ENCODE peak calls at places on chromosomes 16 and 17, in eight cellular contexts. L is BE2C, D is BJ, E is left lung, A is breast epithelium, W is GM12865, Y is endothelial cell of umbilical vein, T is AG04450. B is an unnamed sample.

GRCh38 chr17:1053661-1054360 is 56.9 kb downstream of the TIMM22 start:
- DNase-seq in W (no peak), Y (no peak), A (no peak), D (no peak), E (peak), T (no peak), L (no peak), B (no peak)

GRCh38 chr17:29592850-29593545 is at the start of gene ANKRD13B:
- DNase-seq in W (peak), D (no peak), L (peak), Y (no peak), A (no peak), T (no peak), E (no peak), B (no peak)

GRCh38 chr17:77491921-77492445 is 351.2 kb downstream of the SEC14L1 start:
- DNase-seq in W (peak), T (no peak), Y (no peak), A (no peak), E (peak), L (no peak), D (no peak), B (no peak)

GRCh38 chr17:58231644-58232043 is 6.7 kb upstream of the LPO start:
- DNase-seq in E (no peak), W (no peak), A (no peak), D (no peak), L (no peak), Y (no peak), T (no peak), B (no peak)

GRCh38 chr16:7103056-7103455 is 229.6 kb upstream of the RBFOX1 start:
- DNase-seq in W (no peak), L (no peak), E (no peak), T (no peak), Y (no peak), D (no peak), A (no peak), B (no peak)

GRCh38 chr16:27305342-27305741 is 8.4 kb upstream of the IL4R start:
- DNase-seq in Y (peak), W (no peak), E (no peak), L (no peak), A (no peak), T (no peak), D (no peak), B (no peak)

GRCh38 chr17:57832711-57833596 is 16.9 kb downstream of the MRPS23 start:
- DNase-seq in D (no peak), E (no peak), T (peak), L (peak), W (peak), Y (peak), A (peak), B (no peak)

GRCh38 chr17:34613064-34614019 is 34.0 kb downstream of the TMEM132E start:
- DNase-seq in E (no peak), W (no peak), T (no peak), L (peak), Y (no peak), D (no peak), A (peak), B (no peak)

GRCh38 chr17:13520899-13521572 is 80.7 kb downstream of the HS3ST3A1 start:
- DNase-seq in E (no peak), T (peak), D (peak), W (peak), A (no peak), Y (no peak), L (no peak), B (peak)

GRCh38 chr17:42679001-42679491 is 2.3 kb upstream of the PLEKHH3 start:
- DNase-seq in L (peak), W (peak), A (peak), E (no peak), D (no peak), Y (peak), T (no peak), B (no peak)

GRCh38 chr17:21168555-21168865 is 41.7 kb downstream of the DHRS7B start:
- DNase-seq in Y (no peak), D (no peak), T (no peak), A (no peak), L (no peak), W (no peak), E (no peak), B (no peak)

GRCh38 chr16:83552193-83552592 is 255.6 kb upstream of the HSBP1 start:
- DNase-seq in D (no peak), Y (no peak), W (no peak), L (no peak), T (no peak), E (no peak), A (no peak), B (peak)

GRCh38 chr16:54806961-54807360 is 123.7 kb upstream of the IRX5 start:
- DNase-seq in W (no peak), E (no peak), D (no peak), Y (no peak), T (no peak), L (no peak), A (no peak), B (no peak)

GRCh38 chr17:76193616-76194015 is 46.7 kb downstream of the RNF157 start:
- DNase-seq in D (no peak), A (no peak), L (peak), Y (no peak), T (no peak), W (no peak), E (no peak), B (no peak)

GRCh38 chr17:76189247-76189646 is 48.2 kb upstream of the FOXJ1 start:
- DNase-seq in L (no peak), D (no peak), T (no peak), W (no peak), Y (no peak), E (no peak), A (no peak), B (no peak)

GRCh38 chr17:76191891-76192290 is 48.4 kb downstream of the RNF157 start:
- DNase-seq in T (no peak), Y (no peak), L (no peak), W (peak), A (no peak), D (no peak), E (no peak), B (no peak)

GRCh38 chr17:76188213-76189060 is 47.4 kb upstream of the FOXJ1 start:
- DNase-seq in W (no peak), D (no peak), L (no peak), E (no peak), A (no peak), T (no peak), Y (no peak), B (no peak)

GRCh38 chr17:76189741-76190140 is 48.7 kb upstream of the FOXJ1 start:
- DNase-seq in Y (no peak), A (no peak), L (no peak), E (no peak), W (no peak), D (no peak), T (no peak), B (no peak)
- TF ChIP-seq CTCF in Y (no peak), A (no peak), L (no peak), E (no peak), W (peak), D (no peak), T (no peak), B (no peak)

DNA sequence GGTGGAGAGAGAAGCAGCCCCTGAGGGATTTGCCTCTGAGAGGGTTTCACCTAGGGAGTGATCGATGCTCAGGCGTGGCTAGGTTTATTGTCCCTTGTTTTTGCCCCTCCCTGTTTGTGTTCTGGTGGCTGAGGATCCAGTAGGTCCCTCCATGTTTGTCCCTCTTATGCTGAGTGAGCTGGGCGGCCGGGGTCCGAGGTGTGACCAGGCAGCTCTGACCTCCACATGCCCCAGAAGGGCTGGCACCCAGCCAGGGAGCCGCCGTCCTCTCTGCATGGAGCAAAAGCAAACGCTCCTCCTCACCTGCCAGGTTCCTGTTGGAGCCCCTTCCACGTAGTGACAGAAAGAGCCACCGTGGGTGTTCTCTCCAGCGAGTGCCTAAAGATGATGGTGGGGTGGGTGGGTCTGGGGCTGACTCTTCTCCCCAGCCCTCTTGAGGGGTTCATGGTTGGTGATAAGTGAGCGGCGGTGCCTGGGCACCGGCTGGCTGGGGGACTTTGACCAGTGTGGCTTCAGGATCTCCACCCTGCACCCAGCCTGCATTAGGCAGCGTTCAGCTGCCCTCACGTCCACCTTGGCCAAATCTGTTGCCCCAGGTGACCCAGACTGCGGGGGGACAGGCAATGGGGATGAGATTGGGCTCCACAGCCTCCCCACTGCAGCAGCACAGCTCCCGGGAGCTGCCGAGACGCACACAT is 14.1 kb upstream of the NUDT16L1 start:
- DNase-seq in Y (no peak), A (peak), E (peak), W (no peak), T (no peak), D (no peak), L (peak), B (no peak)
- H3K4me3 ChIP-seq in Y (no peak), A (peak), E (peak), W (no peak), T (no peak), D (no peak), L (peak), B (no peak)

DNA sequence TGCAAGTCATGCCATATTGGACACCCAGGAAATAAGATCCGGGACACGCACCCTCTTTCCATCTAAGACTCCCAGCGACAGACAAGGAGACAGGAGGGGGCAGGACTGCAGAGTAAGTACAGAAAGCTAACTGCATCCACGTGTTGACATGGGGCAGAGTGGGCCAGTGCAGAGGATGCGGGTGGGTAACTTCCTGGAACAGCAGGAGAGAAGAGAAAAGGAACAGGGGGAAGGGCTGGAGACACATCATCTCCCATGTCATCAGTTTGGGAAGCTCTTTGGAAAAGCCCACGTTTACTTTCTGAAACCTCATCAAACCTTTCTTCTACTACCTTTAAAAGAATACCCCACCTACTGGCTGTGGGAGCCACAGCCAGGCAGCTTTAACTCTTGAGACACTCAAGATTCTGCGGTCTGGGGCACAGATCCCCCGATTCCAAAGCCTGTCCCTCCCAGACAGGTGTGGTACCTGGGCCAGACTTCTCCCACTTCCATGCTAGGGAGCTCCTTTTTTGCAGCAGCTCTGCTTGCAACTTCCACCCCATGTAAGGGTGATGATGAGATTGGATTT is 273.5 kb upstream of the RPL38 start:
- DNase-seq in W (no peak), A (no peak), Y (no peak), L (no peak), D (no peak), T (no peak), E (no peak), B (no peak)
- TF ChIP-seq CTCF in W (no peak), A (no peak), Y (no peak), L (peak), D (no peak), T (no peak), E (no peak), B (no peak)

GRCh38 chr17:4945944-4946280 is 2.4 kb downstream of the PFN1 start:
- DNase-seq in D (no peak), Y (no peak), T (no peak), A (no peak), L (no peak), E (no peak), W (no peak), B (no peak)

GRCh38 chr17:4944554-4945175 is 3.7 kb downstream of the PFN1 start:
- DNase-seq in L (no peak), D (no peak), W (peak), A (no peak), E (peak), T (no peak), Y (no peak), B (no peak)

GRCh38 chr17:4946312-4946976 is 1.9 kb downstream of the PFN1 start:
- DNase-seq in Y (no peak), D (no peak), T (no peak), A (no peak), W (peak), E (peak), L (no peak), B (no peak)

GRCh38 chr17:4944163-4944553 is 4.1 kb downstream of the RNF167 start:
- DNase-seq in D (no peak), L (no peak), A (no peak), W (peak), T (no peak), Y (no peak), E (peak), B (no peak)

DNA sequence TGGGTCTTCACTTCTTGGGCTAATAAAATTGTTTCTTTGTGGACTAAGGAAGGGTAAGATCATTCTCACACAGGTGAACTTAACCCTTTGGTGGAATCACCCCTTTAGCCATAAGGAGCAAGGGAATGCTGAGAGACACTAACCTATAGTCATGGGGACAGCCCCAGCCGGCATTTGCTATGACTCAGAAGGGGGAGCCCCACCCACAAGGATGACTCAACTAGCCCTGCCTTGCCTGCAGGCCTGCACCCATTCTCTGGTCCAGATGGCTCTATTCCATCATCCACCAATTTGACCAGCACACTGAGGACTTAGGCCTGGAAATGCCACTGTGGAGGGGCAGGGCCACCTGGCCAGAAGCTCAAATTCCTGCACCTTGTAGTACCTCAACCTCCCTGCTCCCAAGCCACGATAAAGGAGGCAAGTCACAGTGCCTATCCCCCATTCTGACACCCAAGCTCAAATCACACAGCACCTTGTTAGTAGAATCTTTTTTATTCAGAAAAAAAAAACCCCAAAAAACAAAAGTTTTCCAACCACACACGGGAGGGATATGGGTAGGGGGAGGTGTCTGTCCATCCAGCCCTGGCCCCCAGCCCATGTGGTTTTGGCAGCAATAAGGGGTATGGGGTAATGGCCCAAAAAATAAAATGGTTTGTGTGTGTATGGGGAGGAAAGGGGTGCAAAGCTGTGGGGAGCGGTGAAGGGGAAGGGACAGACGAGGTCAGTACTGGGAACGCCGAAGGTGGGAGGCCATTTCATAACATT is 3.0 kb downstream of the PFN1 start:
- DNase-seq in W (peak), A (peak), E (peak), Y (peak), T (peak), L (peak), D (peak), B (peak)
- H3K4me3 ChIP-seq in W (peak), A (no peak), E (peak), Y (peak), T (peak), L (no peak), D (peak), B (peak)

DNA sequence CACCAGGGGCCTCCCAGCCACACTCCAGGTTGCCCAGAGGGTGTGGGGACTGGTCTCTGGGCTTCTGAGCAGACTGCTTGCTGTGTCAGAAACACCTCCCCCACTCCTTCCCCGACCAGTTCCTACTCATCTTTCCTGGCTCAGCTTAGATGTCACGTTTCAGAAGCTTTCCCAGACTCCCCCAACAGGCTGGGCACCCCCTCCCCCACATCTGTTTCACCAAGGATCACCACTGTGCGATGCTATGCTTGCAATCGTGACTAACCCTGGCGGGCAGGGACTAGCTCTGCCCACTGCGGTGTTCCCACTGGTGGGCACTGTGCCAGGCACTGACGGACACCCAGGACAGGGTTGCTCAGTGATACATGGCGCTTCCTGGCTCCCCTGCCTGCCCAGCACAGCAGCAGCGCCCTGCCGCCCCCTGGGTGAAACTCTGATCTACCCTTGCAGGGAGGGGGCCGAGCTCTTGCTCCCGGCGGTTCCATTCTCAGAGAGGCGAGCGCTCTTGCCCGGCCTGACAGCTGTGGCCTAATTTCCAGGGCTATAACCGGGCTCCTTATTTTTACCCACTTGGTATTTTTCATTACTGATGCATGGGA is 29.4 kb upstream of the MTSS2 start:
- DNase-seq in T (peak), L (peak), E (no peak), A (peak), W (no peak), Y (no peak), D (peak), B (peak)
- TF ChIP-seq CTCF in T (peak), L (no peak), E (no peak), A (peak), W (no peak), Y (no peak), D (peak), B (no peak)

GRCh38 chr16:30356401-30357084 is 1.4 kb upstream of the CD2BP2 start:
- DNase-seq in T (no peak), L (no peak), E (peak), W (no peak), A (no peak), D (no peak), Y (no peak), B (no peak)
- H3K4me3 ChIP-seq in T (no peak), L (no peak), E (peak), W (peak), A (peak), D (no peak), Y (no peak), B (no peak)

GRCh38 chr16:1941162-1941923 is 1.7 kb downstream of the MSRB1 start:
- DNase-seq in D (no peak), E (no peak), T (no peak), Y (no peak), A (no peak), W (no peak), L (no peak), B (no peak)
- TF ChIP-seq CTCF in D (no peak), E (no peak), T (no peak), Y (peak), A (no peak), W (no peak), L (peak), B (no peak)

GRCh38 chr17:2176484-2177175 is 121.7 kb downstream of the HIC1 start:
- DNase-seq in Y (peak), A (no peak), T (no peak), D (no peak), E (no peak), L (no peak), W (no peak), B (no peak)

GRCh38 chr17:2175294-2175628 is 120.4 kb downstream of the HIC1 start:
- DNase-seq in W (no peak), Y (no peak), D (no peak), T (no peak), L (no peak), E (no peak), A (no peak), B (no peak)

GRCh38 chr17:2173005-2173404 is 118.1 kb downstream of the HIC1 start:
- DNase-seq in T (no peak), E (no peak), D (no peak), W (no peak), Y (peak), A (no peak), L (no peak), B (no peak)

GRCh38 chr17:2174048-2174447 is 119.1 kb downstream of the HIC1 start:
- DNase-seq in T (no peak), A (no peak), L (no peak), W (no peak), Y (no peak), E (no peak), D (no peak), B (no peak)

DNA sequence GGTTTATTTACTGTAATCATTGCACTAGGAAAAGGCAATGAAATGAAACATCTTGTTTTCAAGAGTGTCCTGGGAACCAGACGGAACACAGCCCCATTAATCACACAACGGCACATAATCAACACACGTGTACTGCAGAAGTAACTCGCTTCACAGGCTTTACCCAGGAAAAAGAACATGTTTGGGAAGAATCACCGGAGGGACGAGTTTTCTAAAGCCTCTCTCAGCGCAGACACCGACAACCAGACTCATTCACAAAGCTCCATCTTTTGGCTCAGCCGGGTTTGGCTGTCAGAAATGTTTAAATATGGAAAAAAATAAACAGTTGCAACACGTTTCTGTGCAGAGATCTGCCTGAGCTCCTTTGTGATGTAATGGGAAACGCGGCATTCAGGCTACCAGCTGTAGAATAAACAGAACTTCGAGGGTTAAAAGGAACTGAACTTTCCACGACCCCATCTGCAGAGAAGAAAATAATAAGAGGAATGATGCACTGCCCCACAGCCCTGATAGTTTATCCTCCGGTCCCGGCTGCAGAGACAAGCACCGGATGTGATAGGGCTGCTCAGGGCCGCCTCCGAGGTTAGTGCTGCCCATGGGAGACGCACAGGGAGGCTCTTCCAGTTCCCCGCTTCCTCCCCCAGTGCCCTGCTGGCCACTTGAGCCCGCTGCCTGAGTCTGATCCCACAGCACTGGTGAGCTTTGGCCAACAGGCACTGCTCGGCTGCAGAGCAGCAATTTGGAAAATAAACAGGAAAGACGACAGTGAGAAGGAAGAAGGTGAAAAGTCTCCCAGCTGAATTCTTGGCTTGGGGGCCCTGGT is 119.8 kb downstream of the HIC1 start:
- DNase-seq in D (no peak), W (no peak), L (peak), T (peak), E (no peak), Y (peak), A (no peak), B (peak)
- H3K4me3 ChIP-seq in D (no peak), W (no peak), L (no peak), T (peak), E (no peak), Y (peak), A (peak), B (no peak)

B was measured in AG04449.